ENCODE peak calls at places on chromosome 4, in four cellular contexts. One of them, this sample, is unnamed.

GRCh38 chr4:42050850-42051249 is 60.5 kb downstream of the SLC30A9 start:
- DNase-seq in H54: no peak
- DNase-seq in M059J: no peak
- DNase-seq in CD4-positive, alpha-beta memory T cell: no peak
- DNase-seq in this sample: peak; percentile 7

GRCh38 chr4:184814686-184815045 is 11.1 kb downstream of the ACSL1 start:
- DNase-seq in H54: no peak
- DNase-seq in M059J: peak; percentile 39
- DNase-seq in CD4-positive, alpha-beta memory T cell: no peak
- DNase-seq in this sample: no peak

GRCh38 chr4:1379351-1379781 is 26.9 kb downstream of the NKX1-1 start:
- DNase-seq in H54: no peak
- DNase-seq in M059J: no peak
- DNase-seq in CD4-positive, alpha-beta memory T cell: no peak
- DNase-seq in this sample: no peak

GRCh38 chr4:83217721-83218522 is 66.7 kb downstream of the COQ2 start:
- DNase-seq in H54: no peak
- DNase-seq in M059J: no peak
- DNase-seq in CD4-positive, alpha-beta memory T cell: peak; percentile 86
- DNase-seq in this sample: no peak

GRCh38 chr4:148268835-148269234 is 173.4 kb downstream of the NR3C2 start:
- DNase-seq in H54: no peak
- DNase-seq in M059J: no peak
- DNase-seq in CD4-positive, alpha-beta memory T cell: no peak
- DNase-seq in this sample: no peak

GRCh38 chr4:72205831-72206230 is 174.0 kb downstream of the NPFFR2 start:
- DNase-seq in H54: no peak
- DNase-seq in M059J: no peak
- DNase-seq in CD4-positive, alpha-beta memory T cell: no peak
- DNase-seq in this sample: peak; percentile 2

GRCh38 chr4:84849051-84849640 is 117.3 kb downstream of the WDFY3 start:
- DNase-seq in H54: no peak
- DNase-seq in M059J: no peak
- DNase-seq in CD4-positive, alpha-beta memory T cell: no peak
- DNase-seq in this sample: no peak

GRCh38 chr4:124121511-124121934 is 591.0 kb downstream of the ANKRD50 start:
- DNase-seq in H54: no peak
- DNase-seq in M059J: peak; percentile 61
- DNase-seq in CD4-positive, alpha-beta memory T cell: no peak
- DNase-seq in this sample: peak; percentile 85

GRCh38 chr4:26105815-26106699 is 192.0 kb downstream of the SMIM20 start:
- DNase-seq in H54: no peak
- DNase-seq in M059J: peak; percentile 68
- DNase-seq in CD4-positive, alpha-beta memory T cell: no peak
- DNase-seq in this sample: no peak

GRCh38 chr4:94974773-94975172 is 217.0 kb downstream of the BMPR1B start:
- DNase-seq in H54: no peak
- DNase-seq in M059J: peak; percentile 22
- DNase-seq in CD4-positive, alpha-beta memory T cell: no peak
- DNase-seq in this sample: peak; percentile 82

GRCh38 chr4:6560416-6561172 is 14.4 kb upstream of the MAN2B2 start:
- DNase-seq in H54: peak; percentile 59
- DNase-seq in M059J: peak; percentile 47
- DNase-seq in CD4-positive, alpha-beta memory T cell: no peak
- DNase-seq in this sample: peak; percentile 50

GRCh38 chr4:154807042-154807630 is 26.1 kb downstream of the RBM46 start:
- DNase-seq in H54: no peak
- DNase-seq in M059J: peak; percentile 10
- DNase-seq in CD4-positive, alpha-beta memory T cell: peak; percentile 2
- DNase-seq in this sample: peak; percentile 36

GRCh38 chr4:3792813-3793212 is 26.6 kb downstream of the ADRA2C start:
- DNase-seq in H54: no peak
- DNase-seq in M059J: no peak
- DNase-seq in CD4-positive, alpha-beta memory T cell: no peak
- DNase-seq in this sample: no peak

GRCh38 chr4:30817489-30817888 is 97.3 kb downstream of the PCDH7 start:
- DNase-seq in H54: no peak
- DNase-seq in M059J: no peak
- DNase-seq in CD4-positive, alpha-beta memory T cell: no peak
- DNase-seq in this sample: no peak

GRCh38 chr4:160257324-160257723 is 1154.4 kb downstream of the RAPGEF2 start:
- DNase-seq in H54: no peak
- DNase-seq in M059J: no peak
- DNase-seq in CD4-positive, alpha-beta memory T cell: no peak
- DNase-seq in this sample: no peak

GRCh38 chr4:152032722-152033131 is 271.9 kb upstream of the GATB start:
- DNase-seq in H54: no peak
- DNase-seq in M059J: peak; percentile 67
- DNase-seq in CD4-positive, alpha-beta memory T cell: no peak
- DNase-seq in this sample: peak; percentile 80

GRCh38 chr4:140293979-140294378 is 79.5 kb upstream of the SCOC start:
- DNase-seq in H54: no peak
- DNase-seq in M059J: no peak
- DNase-seq in CD4-positive, alpha-beta memory T cell: no peak
- DNase-seq in this sample: no peak

GRCh38 chr4:70583952-70584834 is 7.9 kb upstream of the AMBN start:
- DNase-seq in H54: no peak
- DNase-seq in M059J: peak; percentile 26
- DNase-seq in CD4-positive, alpha-beta memory T cell: no peak
- DNase-seq in this sample: peak; percentile 9

GRCh38 chr4:146637853-146638800 is 566 bp upstream of the POU4F2 start:
- DNase-seq in H54: no peak
- DNase-seq in M059J: no peak
- DNase-seq in CD4-positive, alpha-beta memory T cell: no peak
- DNase-seq in this sample: no peak

GRCh38 chr4:6546681-6547447 is 28.1 kb upstream of the MAN2B2 start:
- DNase-seq in H54: peak; percentile 73
- DNase-seq in M059J: peak; percentile 54
- DNase-seq in CD4-positive, alpha-beta memory T cell: peak; percentile 43
- DNase-seq in this sample: peak; percentile 78

GRCh38 chr4:188107931-188108843 is 1.2 kb downstream of the TRIML2 start:
- DNase-seq in H54: peak; percentile 26
- DNase-seq in M059J: peak; percentile 66
- DNase-seq in CD4-positive, alpha-beta memory T cell: no peak
- DNase-seq in this sample: peak; percentile 3

GRCh38 chr4:174873931-174874330 is 44.2 kb upstream of the ADAM29 start:
- DNase-seq in H54: no peak
- DNase-seq in M059J: peak; percentile 33
- DNase-seq in CD4-positive, alpha-beta memory T cell: no peak
- DNase-seq in this sample: peak; percentile 34

GRCh38 chr4:52200339-52200725 is 149.2 kb downstream of the SPATA18 start:
- DNase-seq in H54: no peak
- DNase-seq in M059J: no peak
- DNase-seq in CD4-positive, alpha-beta memory T cell: no peak
- DNase-seq in this sample: no peak

GRCh38 chr4:1201851-1202525 is 29.6 kb upstream of the SPON2 start:
- DNase-seq in H54: no peak
- DNase-seq in M059J: no peak
- DNase-seq in CD4-positive, alpha-beta memory T cell: peak; percentile 90
- DNase-seq in this sample: no peak

GRCh38 chr4:68369474-68369805 is 19.6 kb upstream of the YTHDC1 start:
- DNase-seq in H54: no peak
- DNase-seq in M059J: peak; percentile 84
- DNase-seq in CD4-positive, alpha-beta memory T cell: no peak
- DNase-seq in this sample: peak; percentile 89

GRCh38 chr4:153628796-153629315 is 55.2 kb upstream of the TLR2 start:
- DNase-seq in H54: no peak
- DNase-seq in M059J: no peak
- DNase-seq in CD4-positive, alpha-beta memory T cell: no peak
- DNase-seq in this sample: no peak

GRCh38 chr4:123116412-123116811 is 194.0 kb upstream of the NUDT6 start:
- DNase-seq in H54: no peak
- DNase-seq in M059J: peak; percentile 3
- DNase-seq in CD4-positive, alpha-beta memory T cell: no peak
- DNase-seq in this sample: no peak